ENCODE peak calls at places on chromosome 17, in six cellular contexts. One of them, this sample, is unnamed.

GRCh38 chr17:32191306-32191705 is 49.0 kb downstream of the RHOT1 start:
- DNase-seq in prostate gland: no peak
- DNase-seq in sigmoid colon: no peak
- DNase-seq in suprapubic skin: no peak
- DNase-seq in heart left ventricle: no peak
- DNase-seq in IMR-90: peak; percentile 68
- DNase-seq in this sample: no peak

GRCh38 chr17:74935585-74936469 is at the start of gene OTOP3:
- DNase-seq in prostate gland: no peak
- DNase-seq in sigmoid colon: no peak
- DNase-seq in suprapubic skin: no peak
- DNase-seq in heart left ventricle: no peak
- DNase-seq in IMR-90: no peak
- DNase-seq in this sample: no peak

GRCh38 chr17:74790206-74791066 is 14.3 kb upstream of the NAT9 start:
- DNase-seq in prostate gland: no peak
- DNase-seq in sigmoid colon: no peak
- DNase-seq in suprapubic skin: no peak
- DNase-seq in heart left ventricle: no peak
- DNase-seq in IMR-90: no peak
- DNase-seq in this sample: no peak

GRCh38 chr17:42055496-42055895 is 5.1 kb upstream of the C17orf113 start:
- DNase-seq in prostate gland: no peak
- DNase-seq in sigmoid colon: no peak
- DNase-seq in suprapubic skin: no peak
- DNase-seq in heart left ventricle: no peak
- DNase-seq in IMR-90: peak; percentile 12
- DNase-seq in this sample: no peak

GRCh38 chr17:46010597-46011186 is 11.6 kb downstream of the STH start:
- DNase-seq in prostate gland: no peak
- DNase-seq in sigmoid colon: no peak
- DNase-seq in suprapubic skin: no peak
- DNase-seq in heart left ventricle: no peak
- DNase-seq in IMR-90: no peak
- DNase-seq in this sample: no peak

GRCh38 chr17:36592316-36592710 is 634 bp downstream of the DHRS11 start:
- DNase-seq in prostate gland: no peak
- DNase-seq in sigmoid colon: peak; percentile 67
- DNase-seq in suprapubic skin: no peak
- DNase-seq in heart left ventricle: peak; percentile 40
- DNase-seq in IMR-90: no peak
- DNase-seq in this sample: no peak

GRCh38 chr17:67467500-67468481 is 90.7 kb downstream of the PITPNC1 start:
- DNase-seq in prostate gland: no peak
- DNase-seq in sigmoid colon: no peak
- DNase-seq in suprapubic skin: no peak
- DNase-seq in heart left ventricle: no peak
- DNase-seq in IMR-90: no peak
- DNase-seq in this sample: no peak

GRCh38 chr17:12402963-12403622 is 262.6 kb upstream of the MYOCD start:
- DNase-seq in prostate gland: no peak
- DNase-seq in sigmoid colon: no peak
- DNase-seq in suprapubic skin: no peak
- DNase-seq in heart left ventricle: no peak
- DNase-seq in IMR-90: peak; percentile 97
- DNase-seq in this sample: no peak

GRCh38 chr17:74513987-74514631 is 17.2 kb downstream of the CD300LB start:
- DNase-seq in prostate gland: no peak
- DNase-seq in sigmoid colon: no peak
- DNase-seq in suprapubic skin: no peak
- DNase-seq in heart left ventricle: no peak
- DNase-seq in IMR-90: peak; percentile 31
- DNase-seq in this sample: no peak

GRCh38 chr17:62093188-62094155 is 28.4 kb upstream of the MED13 start:
- DNase-seq in prostate gland: no peak
- DNase-seq in sigmoid colon: no peak
- DNase-seq in suprapubic skin: no peak
- DNase-seq in heart left ventricle: no peak
- DNase-seq in IMR-90: peak; percentile 95
- DNase-seq in this sample: no peak

GRCh38 chr17:4833941-4834501 is 881 bp downstream of the MINK1 start:
- DNase-seq in prostate gland: no peak
- DNase-seq in sigmoid colon: peak; percentile 68
- DNase-seq in suprapubic skin: no peak
- DNase-seq in heart left ventricle: peak; percentile 35
- DNase-seq in IMR-90: peak; percentile 80
- DNase-seq in this sample: no peak

GRCh38 chr17:63120406-63120805 is 154.4 kb downstream of the TANC2 start:
- DNase-seq in prostate gland: no peak
- DNase-seq in sigmoid colon: no peak
- DNase-seq in suprapubic skin: no peak
- DNase-seq in heart left ventricle: peak; percentile 23
- DNase-seq in IMR-90: peak; percentile 54
- DNase-seq in this sample: no peak

GRCh38 chr17:68824707-68825106 is 130.5 kb downstream of the ABCA8 start:
- DNase-seq in prostate gland: no peak
- DNase-seq in sigmoid colon: no peak
- DNase-seq in suprapubic skin: no peak
- DNase-seq in heart left ventricle: no peak
- DNase-seq in IMR-90: no peak
- DNase-seq in this sample: no peak

GRCh38 chr17:4453821-4454591 is 20.3 kb downstream of the SPNS3 start:
- DNase-seq in prostate gland: no peak
- DNase-seq in sigmoid colon: no peak
- DNase-seq in suprapubic skin: no peak
- DNase-seq in heart left ventricle: no peak
- DNase-seq in IMR-90: no peak
- DNase-seq in this sample: no peak

GRCh38 chr17:54117452-54117851 is 294.7 kb downstream of the KIF2B start:
- DNase-seq in prostate gland: no peak
- DNase-seq in sigmoid colon: no peak
- DNase-seq in suprapubic skin: no peak
- DNase-seq in heart left ventricle: no peak
- DNase-seq in IMR-90: no peak
- DNase-seq in this sample: no peak

GRCh38 chr17:54760836-54761235 is 139.8 kb upstream of the TOM1L1 start:
- DNase-seq in prostate gland: no peak
- DNase-seq in sigmoid colon: no peak
- DNase-seq in suprapubic skin: no peak
- DNase-seq in heart left ventricle: no peak
- DNase-seq in IMR-90: no peak
- DNase-seq in this sample: no peak

GRCh38 chr17:33949100-33949499 is 306.0 kb upstream of the CCL2 start:
- DNase-seq in prostate gland: no peak
- DNase-seq in sigmoid colon: no peak
- DNase-seq in suprapubic skin: no peak
- DNase-seq in heart left ventricle: no peak
- DNase-seq in IMR-90: no peak
- DNase-seq in this sample: no peak

GRCh38 chr17:44900894-44901293 is 1.6 kb upstream of the EFTUD2 start:
- DNase-seq in prostate gland: no peak
- DNase-seq in sigmoid colon: peak; percentile 83
- DNase-seq in suprapubic skin: peak; percentile 66
- DNase-seq in heart left ventricle: no peak
- DNase-seq in IMR-90: peak; percentile 83
- DNase-seq in this sample: no peak

GRCh38 chr17:7136266-7136877 is 21.8 kb upstream of the ASGR2 start:
- DNase-seq in prostate gland: peak; percentile 68
- DNase-seq in sigmoid colon: peak; percentile 80
- DNase-seq in suprapubic skin: no peak
- DNase-seq in heart left ventricle: peak; percentile 57
- DNase-seq in IMR-90: peak; percentile 69
- DNase-seq in this sample: no peak

DNA sequence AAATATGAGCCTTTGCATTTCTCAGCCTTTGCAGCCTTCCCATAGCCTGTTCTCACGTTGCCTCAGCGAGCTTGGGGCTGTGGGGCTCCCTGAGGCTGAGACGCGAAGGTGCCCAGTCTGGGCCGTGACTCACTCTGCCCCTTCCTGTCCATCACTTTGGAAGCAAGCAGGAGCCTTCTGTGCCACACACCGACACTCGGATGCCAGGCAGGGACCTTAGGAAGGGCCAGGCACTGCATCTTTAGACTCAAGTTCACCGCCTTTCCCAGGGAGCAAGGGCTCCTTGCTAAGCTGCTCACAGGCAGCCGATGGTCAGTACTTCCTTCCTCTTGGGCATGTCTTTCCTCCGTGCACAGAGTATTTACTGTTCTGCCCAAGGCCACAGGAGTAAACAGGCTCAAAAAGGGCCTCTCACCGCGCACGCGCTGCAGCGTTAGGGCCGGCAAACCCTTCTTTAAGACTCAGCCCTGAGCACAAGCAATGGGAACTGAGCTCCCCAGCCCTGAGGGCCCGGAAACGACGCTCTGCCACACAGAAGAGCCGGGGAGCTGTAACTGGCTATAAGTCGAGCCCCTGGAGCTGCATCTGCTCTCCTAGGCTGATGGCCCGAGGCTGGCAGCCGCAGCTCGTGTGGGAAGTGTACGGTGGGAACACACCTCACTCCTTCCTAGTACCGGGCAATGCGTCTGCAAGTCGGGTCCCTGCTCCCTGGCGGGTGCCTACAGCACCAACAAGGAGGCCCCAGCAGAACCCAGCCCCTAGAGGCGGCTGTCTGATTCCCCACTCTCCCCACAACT is 7.2 kb downstream of the TIMM22 start:
- DNase-seq in prostate gland: no peak
- DNase-seq in sigmoid colon: no peak
- DNase-seq in suprapubic skin: no peak
- DNase-seq in heart left ventricle: no peak
- DNase-seq in IMR-90: no peak
- DNase-seq in this sample: no peak
- H3K4me1 ChIP-seq in prostate gland: peaks cover 30% of the 10 kb centered on the region
- H3K4me1 ChIP-seq in sigmoid colon: no peaks in the 10 kb centered on the region
- H3K4me1 ChIP-seq in suprapubic skin: peaks cover 76% of the 10 kb centered on the region
- H3K4me1 ChIP-seq in heart left ventricle: peaks cover 88% of the 10 kb centered on the region
- H3K4me1 ChIP-seq in IMR-90: peaks cover 46% of the 10 kb centered on the region
- H3K4me1 ChIP-seq in this sample: peaks cover 97% of the 10 kb centered on the region

GRCh38 chr17:34979153-34979552 is 1.2 kb upstream of the LIG3 start:
- DNase-seq in prostate gland: no peak
- DNase-seq in sigmoid colon: no peak
- DNase-seq in suprapubic skin: no peak
- DNase-seq in heart left ventricle: no peak
- DNase-seq in IMR-90: no peak
- DNase-seq in this sample: no peak

GRCh38 chr17:34981538-34982241 is 1.4 kb downstream of the LIG3 start:
- DNase-seq in prostate gland: no peak
- DNase-seq in sigmoid colon: peak; percentile 5
- DNase-seq in suprapubic skin: no peak
- DNase-seq in heart left ventricle: no peak
- DNase-seq in IMR-90: peak; percentile 47
- DNase-seq in this sample: no peak

GRCh38 chr17:34979650-34980352 is 511 bp upstream of the LIG3 start:
- DNase-seq in prostate gland: no peak
- DNase-seq in sigmoid colon: no peak
- DNase-seq in suprapubic skin: no peak
- DNase-seq in heart left ventricle: no peak
- DNase-seq in IMR-90: peak; percentile 22
- DNase-seq in this sample: no peak

GRCh38 chr17:34980353-34980680 is at the start of gene LIG3:
- DNase-seq in prostate gland: peak; percentile 93
- DNase-seq in sigmoid colon: peak; percentile 97
- DNase-seq in suprapubic skin: peak; percentile 95
- DNase-seq in heart left ventricle: peak; percentile 96
- DNase-seq in IMR-90: peak; percentile 92
- DNase-seq in this sample: peak; percentile 55

GRCh38 chr17:34980681-34981537 is 597 bp downstream of the LIG3 start:
- DNase-seq in prostate gland: peak; percentile 76
- DNase-seq in sigmoid colon: peak; percentile 91
- DNase-seq in suprapubic skin: peak; percentile 82
- DNase-seq in heart left ventricle: peak; percentile 80
- DNase-seq in IMR-90: peak; percentile 80
- DNase-seq in this sample: peak; percentile 20
- TF ChIP-seq POLR2A in prostate gland: no peak
- TF ChIP-seq POLR2A in sigmoid colon: peak; percentile 48
- TF ChIP-seq POLR2A in suprapubic skin: peak; percentile 19
- TF ChIP-seq POLR2A in heart left ventricle: no peak
- TF ChIP-seq POLR2A in IMR-90: peak; percentile 77
- TF ChIP-seq POLR2A in this sample: peak; percentile 60

GRCh38 chr17:80416260-80416939 is 1.4 kb downstream of the ENDOV start:
- DNase-seq in prostate gland: no peak
- DNase-seq in sigmoid colon: no peak
- DNase-seq in suprapubic skin: no peak
- DNase-seq in heart left ventricle: no peak
- DNase-seq in IMR-90: no peak
- DNase-seq in this sample: no peak

GRCh38 chr17:80421381-80422090 is 6.6 kb downstream of the ENDOV start:
- DNase-seq in prostate gland: no peak
- DNase-seq in sigmoid colon: peak; percentile 63
- DNase-seq in suprapubic skin: no peak
- DNase-seq in heart left ventricle: no peak
- DNase-seq in IMR-90: no peak
- DNase-seq in this sample: no peak

GRCh38 chr17:80416940-80417293 is 1.9 kb downstream of the ENDOV start:
- DNase-seq in prostate gland: no peak
- DNase-seq in sigmoid colon: no peak
- DNase-seq in suprapubic skin: no peak
- DNase-seq in heart left ventricle: no peak
- DNase-seq in IMR-90: no peak
- DNase-seq in this sample: no peak

GRCh38 chr17:80419255-80419654 is 4.3 kb downstream of the ENDOV start:
- DNase-seq in prostate gland: no peak
- DNase-seq in sigmoid colon: no peak
- DNase-seq in suprapubic skin: no peak
- DNase-seq in heart left ventricle: no peak
- DNase-seq in IMR-90: no peak
- DNase-seq in this sample: no peak

GRCh38 chr17:80418589-80418988 is 3.6 kb downstream of the ENDOV start:
- DNase-seq in prostate gland: no peak
- DNase-seq in sigmoid colon: no peak
- DNase-seq in suprapubic skin: no peak
- DNase-seq in heart left ventricle: no peak
- DNase-seq in IMR-90: no peak
- DNase-seq in this sample: no peak
- H3K4me1 ChIP-seq in prostate gland: peaks cover 5% of the 10 kb centered on the region
- H3K4me1 ChIP-seq in sigmoid colon: no peaks in the 10 kb centered on the region
- H3K4me1 ChIP-seq in suprapubic skin: peaks cover 33% of the 10 kb centered on the region
- H3K4me1 ChIP-seq in heart left ventricle: peaks cover 26% of the 10 kb centered on the region
- H3K4me1 ChIP-seq in IMR-90: peaks cover 7% of the 10 kb centered on the region
- H3K4me1 ChIP-seq in this sample: peaks cover 22% of the 10 kb centered on the region

DNA sequence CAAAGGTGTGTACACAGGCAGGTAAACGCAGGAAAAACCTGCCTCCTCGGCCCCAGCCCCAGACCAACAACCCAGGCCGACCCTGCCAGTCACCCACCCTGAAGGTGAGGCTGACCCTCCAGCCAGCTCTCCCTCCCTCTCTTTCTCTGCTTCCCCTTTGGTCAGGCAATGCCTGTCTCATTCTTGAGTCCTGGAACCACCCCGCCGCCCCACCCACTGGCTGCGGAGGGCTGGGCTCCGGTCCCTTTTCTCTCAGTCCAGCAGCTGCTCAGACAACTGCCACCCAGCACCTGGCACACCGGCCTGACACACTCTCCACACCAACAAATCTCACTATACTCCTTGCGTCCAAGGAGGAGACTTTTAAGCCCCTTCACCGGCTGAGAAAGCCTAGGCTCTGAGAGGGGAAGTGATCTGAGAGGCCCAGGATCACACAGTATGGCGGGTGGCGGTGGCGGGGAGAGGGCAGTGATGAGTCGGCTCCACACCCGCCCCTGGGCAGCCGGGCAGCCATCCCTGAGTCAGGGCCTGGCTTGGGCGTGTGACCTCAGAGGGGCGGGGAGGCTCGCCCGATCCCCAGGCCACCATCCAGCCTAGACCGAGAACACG is 687 bp downstream of the FLII start:
- DNase-seq in prostate gland: peak; percentile 54
- DNase-seq in sigmoid colon: peak; percentile 88
- DNase-seq in suprapubic skin: peak; percentile 91
- DNase-seq in heart left ventricle: peak; percentile 88
- DNase-seq in IMR-90: peak; percentile 62
- DNase-seq in this sample: no peak
- TF ChIP-seq POLR2A in prostate gland: peak; percentile 38
- TF ChIP-seq POLR2A in sigmoid colon: no peak
- TF ChIP-seq POLR2A in suprapubic skin: no peak
- TF ChIP-seq POLR2A in heart left ventricle: no peak
- TF ChIP-seq POLR2A in IMR-90: no peak
- TF ChIP-seq POLR2A in this sample: no peak